ENCODE peak calls at places on chromosomes 13 and 19, in six cellular contexts. Y is H1, D is A549, N is HCT116, Q is SK-N-SH, J is K562. A is an unnamed sample.

GRCh38 chr19:42246143-42246868 is 3.9 kb upstream of the GSK3A start:
- DNase-seq in D (peak), Q (peak), N (no peak), Y (peak), J (peak), A (peak)

GRCh38 chr19:18160792-18161690 is 8.1 kb downstream of the PIK3R2 start:
- DNase-seq in Y (peak), Q (peak), J (peak), N (no peak), D (peak), A (peak)

GRCh38 chr19:54160948-54161347 is 1.4 kb upstream of the LENG1 start:
- DNase-seq in N (no peak), D (no peak), Q (no peak), J (no peak), Y (no peak), A (no peak)

GRCh38 chr13:46615888-46616531 is 63.0 kb downstream of the LRCH1 start:
- DNase-seq in N (no peak), D (no peak), J (no peak), Y (no peak), Q (no peak), A (peak)

GRCh38 chr19:35903550-35904179 is 1.3 kb downstream of the HCST start:
- DNase-seq in N (no peak), Y (peak), J (peak), Q (peak), D (peak), A (no peak)

GRCh38 chr19:49331616-49332055 is 3.6 kb upstream of the CD37 start:
- DNase-seq in Y (no peak), Q (peak), D (peak), N (peak), J (peak), A (peak)

GRCh38 chr19:31092189-31092753 is 257.0 kb downstream of the TSHZ3 start:
- DNase-seq in N (no peak), J (no peak), Y (no peak), D (no peak), Q (no peak), A (no peak)

GRCh38 chr13:39737047-39737446 is 81.6 kb downstream of the COG6 start:
- DNase-seq in Q (no peak), N (no peak), D (no peak), Y (no peak), J (no peak), A (no peak)

GRCh38 chr13:94677799-94678198 is 34.5 kb downstream of the SOX21 start:
- DNase-seq in N (no peak), Q (no peak), D (no peak), J (no peak), Y (no peak), A (no peak)

GRCh38 chr19:29671393-29672076 is 6.3 kb downstream of the PLEKHF1 start:
- DNase-seq in Y (no peak), J (peak), Q (no peak), D (no peak), N (no peak), A (peak)

GRCh38 chr19:45581576-45581975 is 3.0 kb downstream of the OPA3 start:
- DNase-seq in J (no peak), N (no peak), D (no peak), Y (no peak), Q (no peak), A (no peak)

DNA sequence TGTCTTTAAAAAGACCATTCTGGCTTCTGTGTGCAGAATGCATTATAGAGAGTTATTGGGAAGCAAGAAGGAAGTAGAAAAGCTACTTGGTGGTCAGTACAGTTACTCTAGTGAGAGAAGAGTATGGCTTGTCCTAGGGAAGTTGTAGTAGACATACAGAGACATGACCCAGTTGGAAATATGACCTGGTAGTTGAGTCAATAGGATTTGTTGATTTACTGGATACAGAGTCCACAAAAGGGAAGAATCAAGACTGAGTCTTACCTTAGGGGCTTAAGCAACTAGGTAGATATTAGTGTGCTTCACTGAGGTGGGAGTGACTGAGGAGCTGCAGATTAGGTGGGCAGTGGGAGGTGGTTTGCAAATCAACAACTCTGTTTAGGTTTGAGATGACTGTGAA is 48.8 kb downstream of the RASL11A start:
- DNase-seq in D (no peak), Q (no peak), N (no peak), J (no peak), Y (no peak), A (no peak)
- TF ChIP-seq MAX in D (no peak), Q (no peak), N (no peak), J (no peak), Y (no peak), A (no peak)

GRCh38 chr13:29886446-29886845 is 36.0 kb upstream of the UBL3 start:
- DNase-seq in N (no peak), D (no peak), Y (no peak), J (no peak), Q (no peak), A (no peak)

GRCh38 chr13:29885967-29886366 is 35.5 kb upstream of the UBL3 start:
- DNase-seq in J (no peak), N (no peak), Q (no peak), Y (no peak), D (no peak), A (no peak)

GRCh38 chr13:29887030-29887557 is 36.7 kb upstream of the UBL3 start:
- DNase-seq in D (no peak), Q (no peak), N (no peak), Y (no peak), J (no peak), A (no peak)

GRCh38 chr13:29883941-29884518 is 33.6 kb upstream of the UBL3 start:
- DNase-seq in J (no peak), N (no peak), Y (no peak), D (no peak), Q (no peak), A (no peak)

DNA sequence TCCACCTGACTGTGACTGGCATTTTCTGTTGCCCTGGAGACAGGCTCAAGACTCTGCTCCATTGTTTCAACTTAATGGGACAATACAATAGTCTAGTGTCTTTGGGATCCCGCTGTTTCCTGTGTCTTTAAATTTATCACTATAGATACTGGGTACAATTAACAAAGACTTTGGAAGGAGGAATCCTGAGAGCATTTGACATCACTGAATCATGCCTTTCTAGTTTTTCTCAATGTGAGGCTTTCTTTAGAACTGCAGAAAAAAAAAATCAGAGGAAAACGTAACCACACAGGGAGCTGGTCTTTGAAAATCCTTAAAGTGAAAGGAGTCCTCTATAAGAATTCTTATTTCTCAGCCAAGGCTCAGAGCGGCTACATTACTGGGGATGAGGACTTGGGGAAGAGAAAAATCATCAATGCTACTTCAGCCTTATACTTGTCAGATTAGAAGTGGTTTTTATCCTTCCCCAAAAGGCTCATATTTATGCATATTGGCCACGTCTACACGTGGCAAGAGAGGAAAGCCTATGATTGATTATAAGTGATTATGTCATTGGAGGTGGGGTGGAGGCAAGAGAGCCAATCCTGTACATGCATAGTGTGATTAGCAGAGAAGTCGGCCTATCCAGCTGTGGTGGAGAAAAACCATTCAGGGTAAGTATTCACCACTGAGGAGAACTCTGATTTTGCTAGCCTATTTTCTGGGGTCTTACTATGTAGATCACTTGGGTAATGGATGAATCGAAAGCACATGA is 34.4 kb upstream of the UBL3 start:
- DNase-seq in D (no peak), N (no peak), Y (no peak), J (no peak), Q (no peak), A (no peak)
- H3K27ac ChIP-seq in D (no peak), N (no peak), Y (peak), J (no peak), Q (no peak), A (no peak)

GRCh38 chr13:113415032-113415431 is 38.3 kb downstream of the ADPRHL1 start:
- DNase-seq in D (no peak), N (no peak), J (no peak), Q (no peak), Y (no peak), A (no peak)

GRCh38 chr13:113414335-113414734 is 39.0 kb downstream of the ADPRHL1 start:
- DNase-seq in J (no peak), Q (no peak), Y (no peak), N (no peak), D (no peak), A (no peak)

GRCh38 chr13:113417008-113417735 is 36.1 kb downstream of the ADPRHL1 start:
- DNase-seq in D (no peak), N (no peak), Y (no peak), Q (no peak), J (no peak), A (no peak)

GRCh38 chr13:113413898-113414282 is 39.4 kb downstream of the ADPRHL1 start:
- DNase-seq in Q (no peak), N (no peak), Y (no peak), J (no peak), D (no peak), A (no peak)

DNA sequence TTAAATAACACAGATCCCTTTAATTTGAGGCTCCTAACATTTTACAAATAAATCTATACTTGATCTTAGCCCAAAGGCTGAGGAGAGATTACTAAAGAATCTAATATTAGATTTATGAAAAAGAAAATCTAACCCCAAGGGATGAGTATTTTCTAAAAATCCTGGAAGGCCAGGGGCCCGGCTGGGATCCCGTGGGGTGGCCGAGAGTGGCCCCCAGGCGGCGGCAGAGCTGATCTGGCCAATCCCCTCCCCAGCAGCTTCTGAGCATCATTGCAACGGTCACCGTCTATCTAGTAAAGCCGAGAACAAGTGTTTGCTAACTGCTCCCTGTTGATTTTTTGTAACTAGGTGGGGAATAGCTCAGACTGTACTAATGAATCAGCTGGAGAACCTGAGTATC is 37.5 kb downstream of the ADPRHL1 start:
- DNase-seq in D (no peak), Q (no peak), J (no peak), N (no peak), Y (no peak), A (no peak)
- TF ChIP-seq MAX in D (no peak), Q (no peak), J (no peak), N (no peak), Y (no peak), A (no peak)

GRCh38 chr13:22939157-22939556 is 241.6 kb upstream of the SGCG start:
- DNase-seq in J (no peak), D (no peak), Y (no peak), Q (no peak), N (no peak), A (no peak)

GRCh38 chr13:22937241-22937640 is 243.5 kb upstream of the SGCG start:
- DNase-seq in Y (no peak), J (no peak), N (no peak), D (no peak), Q (no peak), A (no peak)

GRCh38 chr13:22940090-22940710 is 240.6 kb upstream of the SGCG start:
- DNase-seq in D (no peak), Y (no peak), N (no peak), Q (no peak), J (no peak), A (no peak)

GRCh38 chr13:22938576-22938975 is 242.2 kb upstream of the SGCG start:
- DNase-seq in J (no peak), D (no peak), N (no peak), Q (no peak), Y (no peak), A (no peak)

DNA sequence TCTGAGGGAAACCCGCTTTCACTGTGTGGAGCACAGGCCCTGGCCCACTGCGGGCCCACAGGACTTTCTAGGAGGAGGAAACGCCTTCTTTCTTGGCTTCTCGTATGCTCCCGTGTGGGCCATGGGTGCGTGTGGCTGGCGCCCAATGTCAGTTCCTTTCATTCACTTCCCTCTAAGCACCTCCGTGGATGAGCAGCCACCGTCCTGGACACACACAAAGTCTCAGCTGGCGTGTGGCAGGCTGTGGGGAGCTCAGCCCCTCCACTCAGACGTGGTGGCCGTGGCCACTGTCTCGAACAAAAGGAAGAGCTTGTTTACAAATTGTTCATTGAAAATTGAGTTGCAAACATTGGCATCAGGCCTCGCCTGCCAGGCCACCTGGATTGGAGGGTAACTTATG is 240.0 kb upstream of the SGCG start:
- DNase-seq in Q (no peak), N (no peak), D (no peak), J (no peak), Y (no peak), A (no peak)
- H3K27ac ChIP-seq in Q (no peak), N (no peak), D (no peak), J (no peak), Y (no peak), A (no peak)

DNA sequence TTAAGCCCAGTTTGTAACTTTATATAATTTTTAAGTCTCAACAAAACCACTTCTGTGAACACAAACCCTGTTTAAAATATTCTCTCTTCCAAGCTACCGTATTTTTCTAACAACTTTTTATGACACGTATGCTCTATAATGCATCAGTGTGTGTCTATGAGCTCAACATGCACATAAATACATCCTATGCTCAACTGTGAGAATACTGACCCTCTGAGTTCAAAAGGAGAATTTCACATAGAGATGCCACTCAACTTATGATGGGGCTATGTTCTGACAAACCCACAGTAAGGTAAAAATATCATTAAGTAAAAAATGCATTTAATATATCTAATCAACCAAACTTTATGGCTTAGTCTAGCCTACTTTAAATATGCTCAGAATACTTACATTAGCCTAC is 1139.7 kb upstream of the SPRY2 start:
- DNase-seq in J (no peak), N (no peak), Q (no peak), Y (no peak), D (no peak), A (no peak)
- TF ChIP-seq MAX in J (no peak), N (no peak), Q (no peak), Y (no peak), D (no peak), A (no peak)

GRCh38 chr19:34316247-34316646 is 48.7 kb upstream of the GPI start:
- DNase-seq in Q (no peak), J (no peak), Y (no peak), N (no peak), D (no peak), A (no peak)
- H3K27ac ChIP-seq in Q (no peak), J (peak), Y (no peak), N (no peak), D (peak), A (peak)